ENCODE peak calls at places on chromosome 12, in four cellular contexts. One of them, this sample, is unnamed.

GRCh38 chr12:57027805-57028153 is 11.4 kb upstream of the TAC3 start:
- DNase-seq in Panc1: no peak
- DNase-seq in stomach: no peak
- DNase-seq in upper lobe of left lung: no peak
- DNase-seq in this sample: no peak

GRCh38 chr12:105167346-105167745 is 59.8 kb downstream of the WASHC4 start:
- DNase-seq in Panc1: no peak
- DNase-seq in stomach: no peak
- DNase-seq in upper lobe of left lung: no peak
- DNase-seq in this sample: no peak

GRCh38 chr12:29891792-29892191 is 108.0 kb upstream of the TMTC1 start:
- DNase-seq in Panc1: no peak
- DNase-seq in stomach: no peak
- DNase-seq in upper lobe of left lung: no peak
- DNase-seq in this sample: no peak

GRCh38 chr12:97229036-97229435 is 233.6 kb upstream of the RMST start:
- DNase-seq in Panc1: no peak
- DNase-seq in stomach: no peak
- DNase-seq in upper lobe of left lung: no peak
- DNase-seq in this sample: no peak

GRCh38 chr12:70443274-70443673 is 77.2 kb downstream of the KCNMB4 start:
- DNase-seq in Panc1: no peak
- DNase-seq in stomach: no peak
- DNase-seq in upper lobe of left lung: no peak
- DNase-seq in this sample: no peak

GRCh38 chr12:41531147-41531829 is 343.2 kb downstream of the PDZRN4 start:
- DNase-seq in Panc1: no peak
- DNase-seq in stomach: no peak
- DNase-seq in upper lobe of left lung: no peak
- DNase-seq in this sample: no peak

GRCh38 chr12:131530427-131530826 is 180.5 kb upstream of the SFSWAP start:
- DNase-seq in Panc1: no peak
- DNase-seq in stomach: no peak
- DNase-seq in upper lobe of left lung: no peak
- DNase-seq in this sample: no peak

GRCh38 chr12:106126441-106127288 is 12.1 kb downstream of the NUAK1 start:
- DNase-seq in Panc1: peak; percentile 90
- DNase-seq in stomach: no peak
- DNase-seq in upper lobe of left lung: no peak
- DNase-seq in this sample: no peak

GRCh38 chr12:15706010-15706676 is 83.0 kb downstream of the EPS8 start:
- DNase-seq in Panc1: no peak
- DNase-seq in stomach: peak; percentile 54
- DNase-seq in upper lobe of left lung: no peak
- DNase-seq in this sample: no peak

GRCh38 chr12:91108196-91108595 is 3.1 kb downstream of the LUM start:
- DNase-seq in Panc1: no peak
- DNase-seq in stomach: no peak
- DNase-seq in upper lobe of left lung: no peak
- DNase-seq in this sample: no peak

GRCh38 chr12:51961834-51962233 is 10.3 kb downstream of the ACVR1B start:
- DNase-seq in Panc1: no peak
- DNase-seq in stomach: no peak
- DNase-seq in upper lobe of left lung: no peak
- DNase-seq in this sample: no peak

GRCh38 chr12:124456652-124457152 is 110.7 kb downstream of the NCOR2 start:
- DNase-seq in Panc1: no peak
- DNase-seq in stomach: no peak
- DNase-seq in upper lobe of left lung: peak; percentile 74
- DNase-seq in this sample: no peak

GRCh38 chr12:46207644-46208043 is 61.2 kb downstream of the SLC38A1 start:
- DNase-seq in Panc1: no peak
- DNase-seq in stomach: no peak
- DNase-seq in upper lobe of left lung: no peak
- DNase-seq in this sample: no peak

GRCh38 chr12:79415296-79415695 is 275.5 kb downstream of the PAWR start:
- DNase-seq in Panc1: no peak
- DNase-seq in stomach: no peak
- DNase-seq in upper lobe of left lung: no peak
- DNase-seq in this sample: no peak

GRCh38 chr12:50006754-50007442 is 18.4 kb downstream of the RACGAP1 start:
- DNase-seq in Panc1: no peak
- DNase-seq in stomach: no peak
- DNase-seq in upper lobe of left lung: no peak
- DNase-seq in this sample: no peak

GRCh38 chr12:40010899-40011774 is 94.7 kb downstream of the SLC2A13 start:
- DNase-seq in Panc1: peak; percentile 28
- DNase-seq in stomach: peak; percentile 45
- DNase-seq in upper lobe of left lung: peak; percentile 58
- DNase-seq in this sample: no peak

GRCh38 chr12:12327802-12328201 is 22.2 kb downstream of the MANSC1 start:
- DNase-seq in Panc1: no peak
- DNase-seq in stomach: no peak
- DNase-seq in upper lobe of left lung: no peak
- DNase-seq in this sample: no peak

GRCh38 chr12:5442251-5443006 is 10.5 kb downstream of the NTF3 start:
- DNase-seq in Panc1: no peak
- DNase-seq in stomach: no peak
- DNase-seq in upper lobe of left lung: no peak
- DNase-seq in this sample: no peak

GRCh38 chr12:102757154-102757873 is 159.7 kb downstream of the PAH start:
- DNase-seq in Panc1: no peak
- DNase-seq in stomach: no peak
- DNase-seq in upper lobe of left lung: no peak
- DNase-seq in this sample: no peak

GRCh38 chr12:6807170-6807569 is 14.5 kb upstream of the GPR162 start:
- DNase-seq in Panc1: no peak
- DNase-seq in stomach: no peak
- DNase-seq in upper lobe of left lung: no peak
- DNase-seq in this sample: no peak

GRCh38 chr12:77878901-77879300 is 48.2 kb downstream of the NAV3 start:
- DNase-seq in Panc1: no peak
- DNase-seq in stomach: no peak
- DNase-seq in upper lobe of left lung: no peak
- DNase-seq in this sample: no peak

GRCh38 chr12:20557076-20557475 is 138.1 kb upstream of the SLCO1C1 start:
- DNase-seq in Panc1: no peak
- DNase-seq in stomach: no peak
- DNase-seq in upper lobe of left lung: no peak
- DNase-seq in this sample: no peak

GRCh38 chr12:10186299-10186698 is 7.5 kb downstream of the TMEM52B start:
- DNase-seq in Panc1: no peak
- DNase-seq in stomach: peak; percentile 28
- DNase-seq in upper lobe of left lung: peak; percentile 82
- DNase-seq in this sample: no peak

GRCh38 chr12:110531741-110532333 is 29.7 kb downstream of the RAD9B start:
- DNase-seq in Panc1: no peak
- DNase-seq in stomach: no peak
- DNase-seq in upper lobe of left lung: no peak
- DNase-seq in this sample: no peak

GRCh38 chr12:113779774-113780173 is 186.4 kb downstream of the RBM19 start:
- DNase-seq in Panc1: no peak
- DNase-seq in stomach: no peak
- DNase-seq in upper lobe of left lung: no peak
- DNase-seq in this sample: no peak

GRCh38 chr12:117980621-117981020 is 11.8 kb upstream of the KSR2 start:
- DNase-seq in Panc1: no peak
- DNase-seq in stomach: no peak
- DNase-seq in upper lobe of left lung: no peak
- DNase-seq in this sample: no peak

GRCh38 chr12:118374909-118375308 is 1.4 kb upstream of the SUDS3 start:
- DNase-seq in Panc1: no peak
- DNase-seq in stomach: no peak
- DNase-seq in upper lobe of left lung: no peak
- DNase-seq in this sample: no peak

GRCh38 chr12:4439736-4440135 is 5.9 kb downstream of the FGF6 start:
- DNase-seq in Panc1: no peak
- DNase-seq in stomach: no peak
- DNase-seq in upper lobe of left lung: no peak
- DNase-seq in this sample: no peak

GRCh38 chr12:19681007-19681406 is 241.7 kb downstream of the AEBP2 start:
- DNase-seq in Panc1: no peak
- DNase-seq in stomach: no peak
- DNase-seq in upper lobe of left lung: no peak
- DNase-seq in this sample: no peak

GRCh38 chr12:105177208-105177607 is 58.8 kb downstream of the APPL2 start:
- DNase-seq in Panc1: no peak
- DNase-seq in stomach: no peak
- DNase-seq in upper lobe of left lung: no peak
- DNase-seq in this sample: no peak

GRCh38 chr12:25084816-25085215 is 110.1 kb downstream of the DNAI7 start:
- DNase-seq in Panc1: no peak
- DNase-seq in stomach: no peak
- DNase-seq in upper lobe of left lung: no peak
- DNase-seq in this sample: no peak

GRCh38 chr12:92108651-92109050 is 37.0 kb downstream of the BTG1 start:
- DNase-seq in Panc1: no peak
- DNase-seq in stomach: no peak
- DNase-seq in upper lobe of left lung: peak; percentile 42
- DNase-seq in this sample: no peak
- H3K4me3 ChIP-seq in Panc1: no peak overlapping the region
- H3K4me3 ChIP-seq in stomach: no peak overlapping the region
- H3K4me3 ChIP-seq in upper lobe of left lung: no peak overlapping the region
- H3K4me3 ChIP-seq in this sample: no peak overlapping the region

DNA sequence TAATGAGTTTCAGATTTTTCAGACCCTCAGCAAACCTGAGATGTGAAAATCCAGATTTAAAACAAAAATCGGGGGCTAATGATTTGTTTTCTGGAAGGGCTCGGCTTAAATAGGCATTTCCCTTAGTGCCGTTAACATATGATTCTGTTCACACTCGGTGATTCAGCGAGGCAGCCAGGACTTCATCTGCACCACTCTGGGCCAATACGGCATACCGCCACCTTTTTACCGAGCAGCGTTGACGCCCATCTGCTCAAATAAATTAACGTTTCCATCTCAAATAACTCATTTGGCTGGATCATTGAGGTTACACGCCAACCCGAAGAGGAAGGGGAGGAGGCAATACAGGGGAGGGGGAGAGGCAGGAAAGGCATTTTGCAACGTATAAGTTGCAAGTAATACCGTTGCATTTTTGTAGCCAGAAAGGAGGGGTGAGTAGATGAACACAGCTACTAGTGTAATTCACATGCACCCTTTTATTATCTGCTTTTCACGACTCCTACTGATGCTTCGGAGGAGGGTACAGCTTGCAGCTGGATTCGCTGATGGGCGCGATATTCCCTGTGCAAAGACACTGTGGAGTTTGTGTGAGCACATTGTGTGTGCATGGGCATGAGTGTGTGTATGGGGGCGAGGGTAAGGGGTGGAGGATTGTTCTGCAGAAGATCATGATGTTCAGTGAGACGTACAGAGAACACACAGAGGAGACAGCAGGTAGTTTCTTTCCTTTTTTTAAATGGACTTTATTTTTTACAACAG is 45.9 kb downstream of the MAP1LC3B2 start:
- DNase-seq in Panc1: no peak
- DNase-seq in stomach: no peak
- DNase-seq in upper lobe of left lung: no peak
- DNase-seq in this sample: no peak
- H3K9me3 ChIP-seq in Panc1: no peaks in the 10 kb centered on the region
- H3K9me3 ChIP-seq in stomach: no peaks in the 10 kb centered on the region
- H3K9me3 ChIP-seq in upper lobe of left lung: no peaks in the 10 kb centered on the region
- H3K9me3 ChIP-seq in this sample: no peaks in the 10 kb centered on the region

DNA sequence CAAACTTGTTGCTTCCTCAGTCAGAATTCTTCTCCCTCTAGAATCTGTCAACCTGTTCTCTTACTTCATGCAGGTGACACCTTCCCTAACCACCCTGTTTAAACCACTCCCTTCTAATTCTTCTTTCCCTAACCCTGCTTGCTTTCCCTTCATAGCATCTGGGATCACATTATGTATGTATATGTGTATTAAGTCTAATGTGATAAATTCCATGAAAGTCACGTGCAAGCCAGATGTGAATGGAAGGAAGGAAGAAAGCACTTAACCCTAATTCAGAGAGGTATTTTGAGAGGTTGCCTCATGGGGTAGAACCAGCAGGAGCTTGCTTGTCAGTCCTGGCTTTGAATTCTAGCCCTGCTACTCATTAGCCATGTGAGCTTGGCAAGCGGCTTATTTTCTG is 340.0 kb downstream of the TRHDE start:
- DNase-seq in Panc1: no peak
- DNase-seq in stomach: no peak
- DNase-seq in upper lobe of left lung: no peak
- DNase-seq in this sample: no peak
- TF ChIP-seq POLR2AphosphoS5 in Panc1: no peak
- TF ChIP-seq POLR2AphosphoS5 in stomach: no peak
- TF ChIP-seq POLR2AphosphoS5 in upper lobe of left lung: no peak
- TF ChIP-seq POLR2AphosphoS5 in this sample: no peak

GRCh38 chr12:53738834-53739284 is 11.6 kb upstream of the CALCOCO1 start:
- DNase-seq in Panc1: no peak
- DNase-seq in stomach: no peak
- DNase-seq in upper lobe of left lung: no peak
- DNase-seq in this sample: no peak
- H3K4me3 ChIP-seq in Panc1: no peak overlapping the region
- H3K4me3 ChIP-seq in stomach: peak overlapping the region; percentile 19
- H3K4me3 ChIP-seq in upper lobe of left lung: peak overlapping the region; percentile 25
- H3K4me3 ChIP-seq in this sample: no peak overlapping the region

DNA sequence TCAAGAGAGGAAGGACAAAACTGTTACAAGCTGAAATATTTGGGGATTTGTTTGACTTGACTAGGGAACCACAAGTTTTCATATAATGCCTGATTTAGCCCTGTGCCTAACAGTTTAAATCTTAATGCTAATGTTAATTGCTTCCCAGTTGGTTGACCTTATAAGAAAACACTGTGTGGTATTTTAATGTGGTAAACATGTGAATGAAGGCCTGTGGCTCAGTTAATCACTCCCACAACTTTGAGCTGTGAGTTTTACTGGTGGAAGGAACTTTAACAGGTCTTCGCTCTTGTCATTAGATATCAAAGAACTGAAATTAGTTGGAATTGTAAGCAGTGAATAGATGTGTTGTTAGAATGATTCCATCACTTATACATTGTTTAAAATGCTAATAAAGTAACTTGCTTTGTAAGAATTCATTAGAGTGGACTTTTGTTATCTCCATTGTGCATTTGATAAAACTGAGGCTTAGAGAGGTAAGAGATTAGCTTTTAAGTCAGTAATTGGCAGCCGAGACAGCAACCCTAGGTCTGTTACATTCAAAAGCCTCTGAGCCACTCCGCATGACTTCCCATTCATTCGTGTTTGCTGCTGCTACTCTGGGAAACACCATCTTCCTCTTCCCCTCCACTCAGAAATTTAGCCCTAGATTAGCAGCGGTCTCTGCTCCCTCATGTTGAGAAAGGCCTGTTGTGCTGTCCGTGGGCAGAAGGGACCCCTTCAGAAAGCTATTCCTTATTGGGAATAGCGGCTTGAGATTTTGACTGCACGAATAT is 1.0 kb upstream of the TBK1 start:
- DNase-seq in Panc1: no peak
- DNase-seq in stomach: no peak
- DNase-seq in upper lobe of left lung: peak; percentile 27
- DNase-seq in this sample: no peak
- H3K9me3 ChIP-seq in Panc1: no peaks in the 10 kb centered on the region
- H3K9me3 ChIP-seq in stomach: no peaks in the 10 kb centered on the region
- H3K9me3 ChIP-seq in upper lobe of left lung: no peaks in the 10 kb centered on the region
- H3K9me3 ChIP-seq in this sample: no peaks in the 10 kb centered on the region

This sample was measured in breast epithelium.